ENCODE peak calls at places on chromosomes 11 and 22, in nine cellular contexts. One of them, this sample, is unnamed.

GRCh38 chr22:22099833-22100812 is 117.5 kb upstream of the TOP3B start:
- DNase-seq in dorsolateral prefrontal cortex: no peak
- DNase-seq in activated CD4-positive, alpha-beta T cell treated with anti-CD3 and anti-CD28 coated beads, Interleukin-2, amount 10 ng/mL, durations not matched to agents 7 days and 5 days: no peak
- DNase-seq in A172: no peak
- DNase-seq in heart right ventricle: no peak
- DNase-seq in NCI-H1105: no peak
- DNase-seq in naive thymus-derived CD8-positive, alpha-beta T cell: no peak
- DNase-seq in WTC11: peak
- DNase-seq in activated CD4-positive, alpha-beta memory T cell treated with anti-CD3 and anti-CD28 coated beads, Interleukin-2, amount 10 ng/mL, durations not matched to agents 7 days and 5 days: no peak
- DNase-seq in this sample: no peak

GRCh38 chr11:120589376-120589775 is 77.8 kb downstream of the GRIK4 start:
- DNase-seq in WTC11: peak
- DNase-seq in heart right ventricle: no peak
- DNase-seq in naive thymus-derived CD8-positive, alpha-beta T cell: no peak
- DNase-seq in dorsolateral prefrontal cortex: no peak
- DNase-seq in NCI-H1105: no peak
- DNase-seq in activated CD4-positive, alpha-beta T cell treated with anti-CD3 and anti-CD28 coated beads, Interleukin-2, amount 10 ng/mL, durations not matched to agents 7 days and 5 days: no peak
- DNase-seq in activated CD4-positive, alpha-beta memory T cell treated with anti-CD3 and anti-CD28 coated beads, Interleukin-2, amount 10 ng/mL, durations not matched to agents 7 days and 5 days: no peak
- DNase-seq in A172: no peak
- DNase-seq in this sample: no peak

GRCh38 chr11:35511666-35512065 is 13.8 kb downstream of the PAMR1 start:
- DNase-seq in naive thymus-derived CD8-positive, alpha-beta T cell: no peak
- DNase-seq in NCI-H1105: no peak
- DNase-seq in heart right ventricle: no peak
- DNase-seq in WTC11: no peak
- DNase-seq in A172: peak
- DNase-seq in dorsolateral prefrontal cortex: no peak
- DNase-seq in activated CD4-positive, alpha-beta memory T cell treated with anti-CD3 and anti-CD28 coated beads, Interleukin-2, amount 10 ng/mL, durations not matched to agents 7 days and 5 days: no peak
- DNase-seq in activated CD4-positive, alpha-beta T cell treated with anti-CD3 and anti-CD28 coated beads, Interleukin-2, amount 10 ng/mL, durations not matched to agents 7 days and 5 days: no peak
- DNase-seq in this sample: no peak

GRCh38 chr22:40058265-40058664 is 63.5 kb downstream of the FAM83F start:
- DNase-seq in A172: no peak
- DNase-seq in WTC11: no peak
- DNase-seq in heart right ventricle: peak
- DNase-seq in activated CD4-positive, alpha-beta T cell treated with anti-CD3 and anti-CD28 coated beads, Interleukin-2, amount 10 ng/mL, durations not matched to agents 7 days and 5 days: peak
- DNase-seq in dorsolateral prefrontal cortex: no peak
- DNase-seq in NCI-H1105: no peak
- DNase-seq in naive thymus-derived CD8-positive, alpha-beta T cell: no peak
- DNase-seq in activated CD4-positive, alpha-beta memory T cell treated with anti-CD3 and anti-CD28 coated beads, Interleukin-2, amount 10 ng/mL, durations not matched to agents 7 days and 5 days: no peak
- DNase-seq in this sample: no peak

GRCh38 chr22:25137577-25138525 is 61.8 kb upstream of the CRYBB3 start:
- DNase-seq in naive thymus-derived CD8-positive, alpha-beta T cell: no peak
- DNase-seq in dorsolateral prefrontal cortex: no peak
- DNase-seq in A172: no peak
- DNase-seq in NCI-H1105: no peak
- DNase-seq in activated CD4-positive, alpha-beta T cell treated with anti-CD3 and anti-CD28 coated beads, Interleukin-2, amount 10 ng/mL, durations not matched to agents 7 days and 5 days: no peak
- DNase-seq in activated CD4-positive, alpha-beta memory T cell treated with anti-CD3 and anti-CD28 coated beads, Interleukin-2, amount 10 ng/mL, durations not matched to agents 7 days and 5 days: no peak
- DNase-seq in heart right ventricle: no peak
- DNase-seq in WTC11: no peak
- DNase-seq in this sample: no peak

GRCh38 chr11:66267379-66268209 is 845 bp upstream of the RAB1B start:
- DNase-seq in dorsolateral prefrontal cortex: peak
- DNase-seq in heart right ventricle: peak
- DNase-seq in WTC11: peak
- DNase-seq in A172: peak
- DNase-seq in NCI-H1105: peak
- DNase-seq in naive thymus-derived CD8-positive, alpha-beta T cell: peak
- DNase-seq in activated CD4-positive, alpha-beta T cell treated with anti-CD3 and anti-CD28 coated beads, Interleukin-2, amount 10 ng/mL, durations not matched to agents 7 days and 5 days: peak
- DNase-seq in activated CD4-positive, alpha-beta memory T cell treated with anti-CD3 and anti-CD28 coated beads, Interleukin-2, amount 10 ng/mL, durations not matched to agents 7 days and 5 days: peak
- DNase-seq in this sample: no peak

GRCh38 chr11:118631109-118631508 is 23.7 kb downstream of the PHLDB1 start:
- DNase-seq in NCI-H1105: no peak
- DNase-seq in activated CD4-positive, alpha-beta memory T cell treated with anti-CD3 and anti-CD28 coated beads, Interleukin-2, amount 10 ng/mL, durations not matched to agents 7 days and 5 days: no peak
- DNase-seq in heart right ventricle: no peak
- DNase-seq in naive thymus-derived CD8-positive, alpha-beta T cell: no peak
- DNase-seq in A172: no peak
- DNase-seq in activated CD4-positive, alpha-beta T cell treated with anti-CD3 and anti-CD28 coated beads, Interleukin-2, amount 10 ng/mL, durations not matched to agents 7 days and 5 days: no peak
- DNase-seq in WTC11: no peak
- DNase-seq in dorsolateral prefrontal cortex: no peak
- DNase-seq in this sample: no peak

GRCh38 chr11:84981296-84981695 is 645.8 kb downstream of the DLG2 start:
- DNase-seq in activated CD4-positive, alpha-beta T cell treated with anti-CD3 and anti-CD28 coated beads, Interleukin-2, amount 10 ng/mL, durations not matched to agents 7 days and 5 days: no peak
- DNase-seq in naive thymus-derived CD8-positive, alpha-beta T cell: no peak
- DNase-seq in NCI-H1105: no peak
- DNase-seq in heart right ventricle: no peak
- DNase-seq in WTC11: no peak
- DNase-seq in activated CD4-positive, alpha-beta memory T cell treated with anti-CD3 and anti-CD28 coated beads, Interleukin-2, amount 10 ng/mL, durations not matched to agents 7 days and 5 days: no peak
- DNase-seq in dorsolateral prefrontal cortex: no peak
- DNase-seq in A172: no peak
- DNase-seq in this sample: no peak

GRCh38 chr11:11817957-11818356 is 23.8 kb upstream of the USP47 start:
- DNase-seq in WTC11: no peak
- DNase-seq in activated CD4-positive, alpha-beta T cell treated with anti-CD3 and anti-CD28 coated beads, Interleukin-2, amount 10 ng/mL, durations not matched to agents 7 days and 5 days: no peak
- DNase-seq in activated CD4-positive, alpha-beta memory T cell treated with anti-CD3 and anti-CD28 coated beads, Interleukin-2, amount 10 ng/mL, durations not matched to agents 7 days and 5 days: no peak
- DNase-seq in naive thymus-derived CD8-positive, alpha-beta T cell: no peak
- DNase-seq in dorsolateral prefrontal cortex: no peak
- DNase-seq in A172: no peak
- DNase-seq in NCI-H1105: no peak
- DNase-seq in heart right ventricle: no peak
- DNase-seq in this sample: no peak

GRCh38 chr22:48504519-48505140 is 1323.0 kb downstream of the BRD1 start:
- DNase-seq in NCI-H1105: no peak
- DNase-seq in dorsolateral prefrontal cortex: no peak
- DNase-seq in WTC11: no peak
- DNase-seq in A172: no peak
- DNase-seq in heart right ventricle: no peak
- DNase-seq in naive thymus-derived CD8-positive, alpha-beta T cell: no peak
- DNase-seq in activated CD4-positive, alpha-beta memory T cell treated with anti-CD3 and anti-CD28 coated beads, Interleukin-2, amount 10 ng/mL, durations not matched to agents 7 days and 5 days: no peak
- DNase-seq in activated CD4-positive, alpha-beta T cell treated with anti-CD3 and anti-CD28 coated beads, Interleukin-2, amount 10 ng/mL, durations not matched to agents 7 days and 5 days: no peak
- DNase-seq in this sample: no peak

GRCh38 chr11:69126286-69126685 is 29.4 kb upstream of the SMIM38 start:
- DNase-seq in A172: no peak
- DNase-seq in dorsolateral prefrontal cortex: peak
- DNase-seq in activated CD4-positive, alpha-beta memory T cell treated with anti-CD3 and anti-CD28 coated beads, Interleukin-2, amount 10 ng/mL, durations not matched to agents 7 days and 5 days: no peak
- DNase-seq in activated CD4-positive, alpha-beta T cell treated with anti-CD3 and anti-CD28 coated beads, Interleukin-2, amount 10 ng/mL, durations not matched to agents 7 days and 5 days: no peak
- DNase-seq in naive thymus-derived CD8-positive, alpha-beta T cell: no peak
- DNase-seq in heart right ventricle: no peak
- DNase-seq in WTC11: peak
- DNase-seq in NCI-H1105: no peak
- DNase-seq in this sample: no peak

GRCh38 chr11:63766501-63767270 is 1.9 kb downstream of the ZFTA start:
- DNase-seq in activated CD4-positive, alpha-beta T cell treated with anti-CD3 and anti-CD28 coated beads, Interleukin-2, amount 10 ng/mL, durations not matched to agents 7 days and 5 days: no peak
- DNase-seq in activated CD4-positive, alpha-beta memory T cell treated with anti-CD3 and anti-CD28 coated beads, Interleukin-2, amount 10 ng/mL, durations not matched to agents 7 days and 5 days: no peak
- DNase-seq in NCI-H1105: no peak
- DNase-seq in heart right ventricle: no peak
- DNase-seq in naive thymus-derived CD8-positive, alpha-beta T cell: no peak
- DNase-seq in WTC11: no peak
- DNase-seq in A172: no peak
- DNase-seq in dorsolateral prefrontal cortex: no peak
- DNase-seq in this sample: no peak

GRCh38 chr22:38069372-38070249 is 12.4 kb downstream of the PICK1 start:
- DNase-seq in activated CD4-positive, alpha-beta T cell treated with anti-CD3 and anti-CD28 coated beads, Interleukin-2, amount 10 ng/mL, durations not matched to agents 7 days and 5 days: no peak
- DNase-seq in heart right ventricle: peak
- DNase-seq in dorsolateral prefrontal cortex: peak
- DNase-seq in WTC11: peak
- DNase-seq in activated CD4-positive, alpha-beta memory T cell treated with anti-CD3 and anti-CD28 coated beads, Interleukin-2, amount 10 ng/mL, durations not matched to agents 7 days and 5 days: no peak
- DNase-seq in naive thymus-derived CD8-positive, alpha-beta T cell: no peak
- DNase-seq in NCI-H1105: no peak
- DNase-seq in A172: no peak
- DNase-seq in this sample: peak

GRCh38 chr11:72422414-72422813 is 11.9 kb downstream of the CLPB start:
- DNase-seq in activated CD4-positive, alpha-beta memory T cell treated with anti-CD3 and anti-CD28 coated beads, Interleukin-2, amount 10 ng/mL, durations not matched to agents 7 days and 5 days: no peak
- DNase-seq in A172: no peak
- DNase-seq in dorsolateral prefrontal cortex: no peak
- DNase-seq in WTC11: no peak
- DNase-seq in heart right ventricle: no peak
- DNase-seq in activated CD4-positive, alpha-beta T cell treated with anti-CD3 and anti-CD28 coated beads, Interleukin-2, amount 10 ng/mL, durations not matched to agents 7 days and 5 days: no peak
- DNase-seq in NCI-H1105: no peak
- DNase-seq in naive thymus-derived CD8-positive, alpha-beta T cell: no peak
- DNase-seq in this sample: no peak